ENCODE peak calls at places on chromosome 10, in four cellular contexts. O, R, I and K are unnamed samples.

GRCh38 chr10:26593896-26594295 is 103.6 kb upstream of the PDSS1 start:
- DNase-seq in O (no peak), R (no peak), I (no peak), K (no peak)

GRCh38 chr10:90417466-90418210 is 440.2 kb downstream of the HTR7 start:
- DNase-seq in O (peak; percentile 59), R (no peak), I (no peak), K (peak; percentile 71)

GRCh38 chr10:3807928-3808496 is 23.0 kb upstream of the KLF6 start:
- DNase-seq in O (peak; percentile 81), R (no peak), I (no peak), K (no peak)

GRCh38 chr10:84267503-84268126 is 22.8 kb downstream of the RGR start:
- DNase-seq in O (peak; percentile 74), R (peak; percentile 81), I (peak; percentile 17), K (peak; percentile 72)

GRCh38 chr10:120614685-120615084 is 157.7 kb downstream of the PLPP4 start:
- DNase-seq in O (no peak), R (no peak), I (no peak), K (no peak)

GRCh38 chr10:84543077-84543476 is 214.7 kb downstream of the CCSER2 start:
- DNase-seq in O (no peak), R (no peak), I (no peak), K (no peak)

GRCh38 chr10:124640538-124641231 is 103.5 kb downstream of the FAM53B start:
- DNase-seq in O (no peak), R (no peak), I (no peak), K (no peak)

GRCh38 chr10:69182005-69182404 is 2.0 kb downstream of the SUPV3L1 start:
- DNase-seq in O (no peak), R (no peak), I (no peak), K (no peak)

GRCh38 chr10:97400665-97401454 is at the start of gene RRP12:
- DNase-seq in O (peak; percentile 99), R (peak; percentile 96), I (peak; percentile 97), K (peak; percentile 98)

GRCh38 chr10:100287756-100288155 is 1.3 kb upstream of the BLOC1S2 start:
- DNase-seq in O (no peak), R (no peak), I (no peak), K (peak; percentile 66)

GRCh38 chr10:33114451-33114944 is 156.5 kb upstream of the ITGB1 start:
- DNase-seq in O (peak; percentile 33), R (no peak), I (no peak), K (peak; percentile 70)

GRCh38 chr10:2508971-2509605 is 558.3 kb upstream of the PFKP start:
- DNase-seq in O (peak; percentile 53), R (no peak), I (peak; percentile 2), K (peak; percentile 13)

GRCh38 chr10:7434332-7434731 is 23.5 kb upstream of the SFMBT2 start:
- DNase-seq in O (no peak), R (no peak), I (no peak), K (no peak)

GRCh38 chr10:78316451-78316931 is 282.8 kb downstream of the RPS24 start:
- DNase-seq in O (no peak), R (no peak), I (no peak), K (no peak)

GRCh38 chr10:97892961-97893360 is 43.3 kb downstream of the GOLGA7B start:
- DNase-seq in O (no peak), R (no peak), I (no peak), K (no peak)

GRCh38 chr10:44334621-44335184 is 50.2 kb downstream of the CXCL12 start:
- DNase-seq in O (peak; percentile 12), R (no peak), I (no peak), K (no peak)

GRCh38 chr10:96858038-96858705 is 26.1 kb downstream of the LCOR start:
- DNase-seq in O (peak; percentile 37), R (no peak), I (no peak), K (no peak)

GRCh38 chr10:78196964-78197363 is 163.3 kb downstream of the RPS24 start:
- DNase-seq in O (peak; percentile 79), R (no peak), I (no peak), K (peak; percentile 94)

GRCh38 chr10:58209669-58210068 is 58.0 kb downstream of the IPMK start:
- DNase-seq in O (peak; percentile 25), R (no peak), I (no peak), K (no peak)

GRCh38 chr10:17616403-17617030 is 657 bp downstream of the HACD1 start:
- DNase-seq in O (peak; percentile 76), R (peak; percentile 18), I (peak; percentile 75), K (peak; percentile 21)

GRCh38 chr10:23001901-23002516 is 74.2 kb downstream of the ARMC3 start:
- DNase-seq in O (no peak), R (no peak), I (no peak), K (no peak)

GRCh38 chr10:34994565-34995142 is 95.5 kb downstream of the CUL2 start:
- DNase-seq in O (peak; percentile 91), R (peak; percentile 66), I (peak; percentile 73), K (peak; percentile 87)

GRCh38 chr10:80204801-80205477 is 398 bp downstream of the ANXA11 start:
- DNase-seq in O (peak; percentile 31), R (no peak), I (peak; percentile 31), K (no peak)

GRCh38 chr10:100766693-100767427 is 21.5 kb downstream of the PAX2 start:
- DNase-seq in O (peak; percentile 29), R (no peak), I (peak; percentile 7), K (no peak)

GRCh38 chr10:101310528-101311439 is 43.2 kb upstream of the BTRC start:
- DNase-seq in O (no peak), R (no peak), I (no peak), K (no peak)

GRCh38 chr10:77251297-77252013 is 386.2 kb downstream of the KCNMA1 start:
- DNase-seq in O (peak; percentile 56), R (no peak), I (peak; percentile 51), K (peak; percentile 48)

GRCh38 chr10:118870467-118871243 is 115.9 kb upstream of the CACUL1 start:
- DNase-seq in O (peak; percentile 79), R (no peak), I (peak; percentile 72), K (peak; percentile 96)

GRCh38 chr10:2891073-2891769 is 176.1 kb upstream of the PFKP start:
- DNase-seq in O (no peak), R (no peak), I (no peak), K (no peak)

GRCh38 chr10:43061764-43062163 is 15.1 kb upstream of the RET start:
- DNase-seq in O (no peak), R (no peak), I (no peak), K (peak; percentile 6)

GRCh38 chr10:22321156-22321711 is 335 bp downstream of the BMI1 start:
- DNase-seq in O (peak; percentile 77), R (peak; percentile 58), I (peak; percentile 64), K (peak; percentile 44)